ENCODE peak calls at places on chromosomes 12 and 14, in ten cellular contexts. One of them, this sample, is unnamed.

GRCh38 chr12:105444050-105444808 is 113.7 kb downstream of the C12orf75 start:
- DNase-seq in NCI-H2081: no peak
- DNase-seq in IMR-90: peak; percentile 42
- DNase-seq in H7: no peak
- DNase-seq in NCI-H1694 treated with DMSO at 0.1 percent for 48 hours: no peak
- DNase-seq in BJ: no peak
- DNase-seq in activated T-helper 9 cell treated with anti-CD3 and anti-CD28 coated beads, Interleukin-2, amount 50 U/mL, for 16 hours: no peak
- DNase-seq in WTC11: no peak
- DNase-seq in renal cortical epithelial cell: peak; percentile 30
- DNase-seq in pons: no peak
- DNase-seq in this sample: no peak

GRCh38 chr12:79374543-79374942 is 316.2 kb downstream of the PAWR start:
- DNase-seq in activated T-helper 9 cell treated with anti-CD3 and anti-CD28 coated beads, Interleukin-2, amount 50 U/mL, for 16 hours: no peak
- DNase-seq in NCI-H2081: no peak
- DNase-seq in NCI-H1694 treated with DMSO at 0.1 percent for 48 hours: no peak
- DNase-seq in pons: no peak
- DNase-seq in WTC11: no peak
- DNase-seq in BJ: no peak
- DNase-seq in renal cortical epithelial cell: no peak
- DNase-seq in IMR-90: no peak
- DNase-seq in H7: no peak
- DNase-seq in this sample: no peak

GRCh38 chr12:94714378-94714777 is 64.0 kb upstream of the TMCC3 start:
- DNase-seq in NCI-H2081: no peak
- DNase-seq in BJ: no peak
- DNase-seq in NCI-H1694 treated with DMSO at 0.1 percent for 48 hours: peak; percentile 36
- DNase-seq in H7: no peak
- DNase-seq in pons: no peak
- DNase-seq in activated T-helper 9 cell treated with anti-CD3 and anti-CD28 coated beads, Interleukin-2, amount 50 U/mL, for 16 hours: no peak
- DNase-seq in renal cortical epithelial cell: peak; percentile 81
- DNase-seq in WTC11: no peak
- DNase-seq in IMR-90: peak; percentile 34
- DNase-seq in this sample: no peak

GRCh38 chr12:9701380-9702154 is 31.3 kb downstream of the CLECL1 start:
- DNase-seq in NCI-H2081: no peak
- DNase-seq in IMR-90: no peak
- DNase-seq in renal cortical epithelial cell: no peak
- DNase-seq in H7: no peak
- DNase-seq in WTC11: no peak
- DNase-seq in pons: no peak
- DNase-seq in NCI-H1694 treated with DMSO at 0.1 percent for 48 hours: no peak
- DNase-seq in BJ: no peak
- DNase-seq in activated T-helper 9 cell treated with anti-CD3 and anti-CD28 coated beads, Interleukin-2, amount 50 U/mL, for 16 hours: no peak
- DNase-seq in this sample: no peak

GRCh38 chr12:124507188-124508109 is 60.0 kb downstream of the NCOR2 start:
- DNase-seq in pons: no peak
- DNase-seq in BJ: peak; percentile 62
- DNase-seq in H7: no peak
- DNase-seq in renal cortical epithelial cell: no peak
- DNase-seq in IMR-90: peak; percentile 69
- DNase-seq in NCI-H1694 treated with DMSO at 0.1 percent for 48 hours: no peak
- DNase-seq in WTC11: no peak
- DNase-seq in activated T-helper 9 cell treated with anti-CD3 and anti-CD28 coated beads, Interleukin-2, amount 50 U/mL, for 16 hours: no peak
- DNase-seq in NCI-H2081: no peak
- DNase-seq in this sample: no peak

GRCh38 chr12:73935817-73936216 is 601.8 kb upstream of the ATXN7L3B start:
- DNase-seq in pons: peak; percentile 19
- DNase-seq in BJ: no peak
- DNase-seq in H7: peak; percentile 6
- DNase-seq in renal cortical epithelial cell: peak; percentile 40
- DNase-seq in NCI-H1694 treated with DMSO at 0.1 percent for 48 hours: peak; percentile 2
- DNase-seq in activated T-helper 9 cell treated with anti-CD3 and anti-CD28 coated beads, Interleukin-2, amount 50 U/mL, for 16 hours: no peak
- DNase-seq in WTC11: no peak
- DNase-seq in IMR-90: no peak
- DNase-seq in NCI-H2081: peak; percentile 34
- DNase-seq in this sample: peak; percentile 2

GRCh38 chr12:47808574-47809380 is 10.9 kb downstream of the HDAC7 start:
- DNase-seq in activated T-helper 9 cell treated with anti-CD3 and anti-CD28 coated beads, Interleukin-2, amount 50 U/mL, for 16 hours: peak; percentile 38
- DNase-seq in H7: peak; percentile 67
- DNase-seq in IMR-90: peak; percentile 44
- DNase-seq in NCI-H2081: no peak
- DNase-seq in NCI-H1694 treated with DMSO at 0.1 percent for 48 hours: no peak
- DNase-seq in WTC11: no peak
- DNase-seq in pons: no peak
- DNase-seq in BJ: no peak
- DNase-seq in renal cortical epithelial cell: no peak
- DNase-seq in this sample: no peak

GRCh38 chr14:74062809-74063150 is 21.5 kb downstream of the ALDH6A1 start:
- DNase-seq in BJ: no peak
- DNase-seq in NCI-H1694 treated with DMSO at 0.1 percent for 48 hours: no peak
- DNase-seq in pons: no peak
- DNase-seq in renal cortical epithelial cell: no peak
- DNase-seq in H7: no peak
- DNase-seq in activated T-helper 9 cell treated with anti-CD3 and anti-CD28 coated beads, Interleukin-2, amount 50 U/mL, for 16 hours: no peak
- DNase-seq in NCI-H2081: no peak
- DNase-seq in IMR-90: peak; percentile 15
- DNase-seq in WTC11: no peak
- DNase-seq in this sample: no peak

GRCh38 chr14:61571931-61572330 is 123.4 kb upstream of the HIF1A start:
- DNase-seq in IMR-90: no peak
- DNase-seq in BJ: no peak
- DNase-seq in activated T-helper 9 cell treated with anti-CD3 and anti-CD28 coated beads, Interleukin-2, amount 50 U/mL, for 16 hours: no peak
- DNase-seq in NCI-H1694 treated with DMSO at 0.1 percent for 48 hours: no peak
- DNase-seq in renal cortical epithelial cell: no peak
- DNase-seq in pons: no peak
- DNase-seq in WTC11: no peak
- DNase-seq in NCI-H2081: no peak
- DNase-seq in H7: no peak
- DNase-seq in this sample: no peak

GRCh38 chr14:75301666-75302325 is 23.2 kb downstream of the FOS start:
- DNase-seq in NCI-H1694 treated with DMSO at 0.1 percent for 48 hours: no peak
- DNase-seq in WTC11: no peak
- DNase-seq in NCI-H2081: no peak
- DNase-seq in BJ: no peak
- DNase-seq in renal cortical epithelial cell: peak; percentile 83
- DNase-seq in IMR-90: no peak
- DNase-seq in H7: no peak
- DNase-seq in pons: peak; percentile 61
- DNase-seq in activated T-helper 9 cell treated with anti-CD3 and anti-CD28 coated beads, Interleukin-2, amount 50 U/mL, for 16 hours: no peak
- DNase-seq in this sample: no peak

GRCh38 chr14:24172871-24173281 is 996 bp downstream of the REC8 start:
- DNase-seq in H7: no peak
- DNase-seq in activated T-helper 9 cell treated with anti-CD3 and anti-CD28 coated beads, Interleukin-2, amount 50 U/mL, for 16 hours: no peak
- DNase-seq in BJ: no peak
- DNase-seq in NCI-H1694 treated with DMSO at 0.1 percent for 48 hours: no peak
- DNase-seq in NCI-H2081: no peak
- DNase-seq in IMR-90: no peak
- DNase-seq in renal cortical epithelial cell: no peak
- DNase-seq in WTC11: no peak
- DNase-seq in pons: no peak
- DNase-seq in this sample: no peak

GRCh38 chr14:23300687-23301223 is 1.9 kb downstream of the PPP1R3E start:
- DNase-seq in WTC11: no peak
- DNase-seq in renal cortical epithelial cell: no peak
- DNase-seq in BJ: no peak
- DNase-seq in IMR-90: peak; percentile 13
- DNase-seq in NCI-H2081: peak; percentile 2
- DNase-seq in activated T-helper 9 cell treated with anti-CD3 and anti-CD28 coated beads, Interleukin-2, amount 50 U/mL, for 16 hours: no peak
- DNase-seq in H7: peak; percentile 41
- DNase-seq in NCI-H1694 treated with DMSO at 0.1 percent for 48 hours: peak; percentile 36
- DNase-seq in pons: peak; percentile 68
- DNase-seq in this sample: no peak

GRCh38 chr12:68882251-68882964 is 50.6 kb downstream of the CPM start:
- DNase-seq in NCI-H2081: no peak
- DNase-seq in activated T-helper 9 cell treated with anti-CD3 and anti-CD28 coated beads, Interleukin-2, amount 50 U/mL, for 16 hours: no peak
- DNase-seq in BJ: no peak
- DNase-seq in H7: no peak
- DNase-seq in NCI-H1694 treated with DMSO at 0.1 percent for 48 hours: no peak
- DNase-seq in pons: no peak
- DNase-seq in IMR-90: no peak
- DNase-seq in WTC11: no peak
- DNase-seq in renal cortical epithelial cell: no peak
- DNase-seq in this sample: no peak

GRCh38 chr12:49482095-49483051 is 56.5 kb upstream of the KCNH3 start:
- DNase-seq in renal cortical epithelial cell: peak; percentile 36
- DNase-seq in NCI-H1694 treated with DMSO at 0.1 percent for 48 hours: peak; percentile 72
- DNase-seq in activated T-helper 9 cell treated with anti-CD3 and anti-CD28 coated beads, Interleukin-2, amount 50 U/mL, for 16 hours: no peak
- DNase-seq in BJ: no peak
- DNase-seq in IMR-90: peak; percentile 39
- DNase-seq in WTC11: no peak
- DNase-seq in pons: no peak
- DNase-seq in H7: no peak
- DNase-seq in NCI-H2081: peak; percentile 51
- DNase-seq in this sample: peak; percentile 23

GRCh38 chr14:103091041-103091882 is 3.3 kb upstream of the EXOC3L4 start:
- DNase-seq in BJ: no peak
- DNase-seq in NCI-H2081: no peak
- DNase-seq in H7: peak; percentile 96
- DNase-seq in renal cortical epithelial cell: no peak
- DNase-seq in activated T-helper 9 cell treated with anti-CD3 and anti-CD28 coated beads, Interleukin-2, amount 50 U/mL, for 16 hours: peak; percentile 67
- DNase-seq in NCI-H1694 treated with DMSO at 0.1 percent for 48 hours: peak; percentile 47
- DNase-seq in WTC11: peak; percentile 66
- DNase-seq in IMR-90: peak; percentile 47
- DNase-seq in pons: no peak
- DNase-seq in this sample: no peak

GRCh38 chr14:78022059-78022458 is 148.1 kb upstream of the NRXN3 start:
- DNase-seq in BJ: no peak
- DNase-seq in pons: peak; percentile 11
- DNase-seq in NCI-H1694 treated with DMSO at 0.1 percent for 48 hours: peak; percentile 72
- DNase-seq in IMR-90: peak; percentile 16
- DNase-seq in activated T-helper 9 cell treated with anti-CD3 and anti-CD28 coated beads, Interleukin-2, amount 50 U/mL, for 16 hours: no peak
- DNase-seq in H7: peak; percentile 76
- DNase-seq in NCI-H2081: peak; percentile 77
- DNase-seq in WTC11: peak; percentile 89
- DNase-seq in renal cortical epithelial cell: peak; percentile 44
- DNase-seq in this sample: peak; percentile 59

GRCh38 chr12:69415471-69416275 is 54.5 kb upstream of the FRS2 start:
- DNase-seq in pons: peak; percentile 86
- DNase-seq in IMR-90: peak; percentile 95
- DNase-seq in NCI-H2081: peak; percentile 15
- DNase-seq in NCI-H1694 treated with DMSO at 0.1 percent for 48 hours: no peak
- DNase-seq in WTC11: peak; percentile 47
- DNase-seq in renal cortical epithelial cell: peak; percentile 67
- DNase-seq in activated T-helper 9 cell treated with anti-CD3 and anti-CD28 coated beads, Interleukin-2, amount 50 U/mL, for 16 hours: no peak
- DNase-seq in BJ: peak; percentile 81
- DNase-seq in H7: peak; percentile 44
- DNase-seq in this sample: peak; percentile 55

GRCh38 chr12:31317471-31318397 is 8.2 kb downstream of the SINHCAF start:
- DNase-seq in H7: no peak
- DNase-seq in WTC11: no peak
- DNase-seq in IMR-90: no peak
- DNase-seq in pons: peak; percentile 55
- DNase-seq in activated T-helper 9 cell treated with anti-CD3 and anti-CD28 coated beads, Interleukin-2, amount 50 U/mL, for 16 hours: no peak
- DNase-seq in NCI-H1694 treated with DMSO at 0.1 percent for 48 hours: no peak
- DNase-seq in BJ: no peak
- DNase-seq in renal cortical epithelial cell: peak; percentile 43
- DNase-seq in NCI-H2081: peak; percentile 23
- DNase-seq in this sample: no peak

GRCh38 chr12:954736-955135 is 5.2 kb upstream of the RAD52 start:
- DNase-seq in H7: no peak
- DNase-seq in renal cortical epithelial cell: no peak
- DNase-seq in BJ: peak; percentile 5
- DNase-seq in WTC11: no peak
- DNase-seq in IMR-90: no peak
- DNase-seq in activated T-helper 9 cell treated with anti-CD3 and anti-CD28 coated beads, Interleukin-2, amount 50 U/mL, for 16 hours: no peak
- DNase-seq in NCI-H1694 treated with DMSO at 0.1 percent for 48 hours: no peak
- DNase-seq in NCI-H2081: no peak
- DNase-seq in pons: no peak
- DNase-seq in this sample: no peak

GRCh38 chr14:71932229-71932951 is at the start of gene RGS6:
- DNase-seq in NCI-H2081: peak; percentile 13
- DNase-seq in NCI-H1694 treated with DMSO at 0.1 percent for 48 hours: peak; percentile 14
- DNase-seq in activated T-helper 9 cell treated with anti-CD3 and anti-CD28 coated beads, Interleukin-2, amount 50 U/mL, for 16 hours: no peak
- DNase-seq in H7: peak; percentile 93
- DNase-seq in renal cortical epithelial cell: no peak
- DNase-seq in IMR-90: no peak
- DNase-seq in WTC11: peak; percentile 82
- DNase-seq in pons: no peak
- DNase-seq in BJ: no peak
- DNase-seq in this sample: peak; percentile 63

GRCh38 chr14:63897706-63898105 is 44.9 kb downstream of the SYNE2 start:
- DNase-seq in WTC11: no peak
- DNase-seq in NCI-H1694 treated with DMSO at 0.1 percent for 48 hours: no peak
- DNase-seq in activated T-helper 9 cell treated with anti-CD3 and anti-CD28 coated beads, Interleukin-2, amount 50 U/mL, for 16 hours: no peak
- DNase-seq in H7: no peak
- DNase-seq in renal cortical epithelial cell: peak; percentile 51
- DNase-seq in BJ: peak; percentile 37
- DNase-seq in IMR-90: peak; percentile 70
- DNase-seq in NCI-H2081: no peak
- DNase-seq in pons: no peak
- DNase-seq in this sample: no peak

GRCh38 chr12:113424915-113425823 is 3.0 kb downstream of the SDSL start:
- DNase-seq in pons: no peak
- DNase-seq in NCI-H2081: peak; percentile 6
- DNase-seq in WTC11: peak; percentile 80
- DNase-seq in H7: peak; percentile 76
- DNase-seq in activated T-helper 9 cell treated with anti-CD3 and anti-CD28 coated beads, Interleukin-2, amount 50 U/mL, for 16 hours: peak; percentile 22
- DNase-seq in BJ: no peak
- DNase-seq in NCI-H1694 treated with DMSO at 0.1 percent for 48 hours: peak; percentile 6
- DNase-seq in IMR-90: peak; percentile 48
- DNase-seq in renal cortical epithelial cell: peak; percentile 24
- DNase-seq in this sample: peak; percentile 58

GRCh38 chr12:47079365-47079893 is at the start of gene PCED1B:
- DNase-seq in WTC11: peak; percentile 70
- DNase-seq in BJ: no peak
- DNase-seq in NCI-H2081: peak; percentile 9
- DNase-seq in H7: no peak
- DNase-seq in activated T-helper 9 cell treated with anti-CD3 and anti-CD28 coated beads, Interleukin-2, amount 50 U/mL, for 16 hours: peak; percentile 56
- DNase-seq in pons: peak; percentile 42
- DNase-seq in renal cortical epithelial cell: peak; percentile 53
- DNase-seq in NCI-H1694 treated with DMSO at 0.1 percent for 48 hours: no peak
- DNase-seq in IMR-90: peak; percentile 72
- DNase-seq in this sample: no peak

GRCh38 chr14:66383271-66383670 is 102.9 kb upstream of the CCDC196 start:
- DNase-seq in activated T-helper 9 cell treated with anti-CD3 and anti-CD28 coated beads, Interleukin-2, amount 50 U/mL, for 16 hours: no peak
- DNase-seq in NCI-H2081: no peak
- DNase-seq in H7: peak; percentile 5
- DNase-seq in renal cortical epithelial cell: no peak
- DNase-seq in BJ: no peak
- DNase-seq in WTC11: no peak
- DNase-seq in IMR-90: no peak
- DNase-seq in NCI-H1694 treated with DMSO at 0.1 percent for 48 hours: no peak
- DNase-seq in pons: no peak
- DNase-seq in this sample: no peak

GRCh38 chr12:115840159-115840558 is 437.3 kb downstream of the MED13L start:
- DNase-seq in pons: no peak
- DNase-seq in H7: no peak
- DNase-seq in NCI-H2081: no peak
- DNase-seq in IMR-90: no peak
- DNase-seq in activated T-helper 9 cell treated with anti-CD3 and anti-CD28 coated beads, Interleukin-2, amount 50 U/mL, for 16 hours: no peak
- DNase-seq in WTC11: no peak
- DNase-seq in renal cortical epithelial cell: no peak
- DNase-seq in BJ: no peak
- DNase-seq in NCI-H1694 treated with DMSO at 0.1 percent for 48 hours: no peak
- DNase-seq in this sample: no peak

GRCh38 chr12:47353508-47353907 is 273.7 kb upstream of the AMIGO2 start:
- DNase-seq in NCI-H2081: no peak
- DNase-seq in WTC11: no peak
- DNase-seq in IMR-90: no peak
- DNase-seq in NCI-H1694 treated with DMSO at 0.1 percent for 48 hours: no peak
- DNase-seq in renal cortical epithelial cell: no peak
- DNase-seq in pons: no peak
- DNase-seq in H7: no peak
- DNase-seq in activated T-helper 9 cell treated with anti-CD3 and anti-CD28 coated beads, Interleukin-2, amount 50 U/mL, for 16 hours: no peak
- DNase-seq in BJ: no peak
- DNase-seq in this sample: no peak

GRCh38 chr12:22105542-22105941 is 59.5 kb downstream of the CMAS start:
- DNase-seq in WTC11: no peak
- DNase-seq in NCI-H1694 treated with DMSO at 0.1 percent for 48 hours: no peak
- DNase-seq in pons: no peak
- DNase-seq in renal cortical epithelial cell: no peak
- DNase-seq in activated T-helper 9 cell treated with anti-CD3 and anti-CD28 coated beads, Interleukin-2, amount 50 U/mL, for 16 hours: no peak
- DNase-seq in NCI-H2081: no peak
- DNase-seq in H7: no peak
- DNase-seq in BJ: no peak
- DNase-seq in IMR-90: peak; percentile 6
- DNase-seq in this sample: no peak

GRCh38 chr14:101033446-101034165 is 130.1 kb upstream of the RTL1 start:
- DNase-seq in WTC11: peak; percentile 3
- DNase-seq in H7: no peak
- DNase-seq in IMR-90: no peak
- DNase-seq in NCI-H1694 treated with DMSO at 0.1 percent for 48 hours: no peak
- DNase-seq in NCI-H2081: no peak
- DNase-seq in pons: no peak
- DNase-seq in renal cortical epithelial cell: no peak
- DNase-seq in BJ: no peak
- DNase-seq in activated T-helper 9 cell treated with anti-CD3 and anti-CD28 coated beads, Interleukin-2, amount 50 U/mL, for 16 hours: no peak
- DNase-seq in this sample: no peak